ENCODE peak calls at places on chromosome 6, in eight cellular contexts. E is prostate gland, J is endodermal cell, L is sigmoid colon, R is cardiac fibroblast, C is cardiac muscle cell, N is GM13977, W is kidney epithelial cell. K is an unnamed sample.
A peak's percentile ranks its signal among the peaks of the same experiment; 100 is the strongest.

GRCh38 chr6:32825966-32826365 is 9.2 kb upstream of the HLA-DOB start:
- DNase-seq in E (no peak), J (no peak), L (no peak), R (peak; percentile 80), C (peak; percentile 22), N (no peak), W (no peak), K (no peak)

GRCh38 chr6:10316327-10316726 is 98.5 kb downstream of the TFAP2A start:
- DNase-seq in E (peak; percentile 54), J (no peak), L (peak; percentile 70), R (peak; percentile 15), C (no peak), N (no peak), W (no peak), K (no peak)

GRCh38 chr6:163731215-163732013 is 316.9 kb downstream of the QKI start:
- DNase-seq in E (no peak), J (no peak), L (peak; percentile 38), R (no peak), C (no peak), N (no peak), W (no peak), K (no peak)

GRCh38 chr6:55023231-55023630 is 151.1 kb upstream of the HCRTR2 start:
- DNase-seq in E (no peak), J (no peak), L (no peak), R (no peak), C (no peak), N (no peak), W (no peak), K (no peak)

GRCh38 chr6:12592634-12593033 is 123.9 kb upstream of the PHACTR1 start:
- DNase-seq in E (no peak), J (peak; percentile 72), L (no peak), R (no peak), C (no peak), N (no peak), W (peak; percentile 80), K (no peak)

GRCh38 chr6:45076217-45076616 is 251.9 kb upstream of the RUNX2 start:
- DNase-seq in E (no peak), J (no peak), L (no peak), R (no peak), C (no peak), N (no peak), W (peak; percentile 9), K (no peak)

GRCh38 chr6:3918474-3918873 is 69.3 kb downstream of the FAM50B start:
- DNase-seq in E (no peak), J (no peak), L (no peak), R (no peak), C (no peak), N (no peak), W (no peak), K (no peak)

GRCh38 chr6:30748301-30748769 is 4.0 kb upstream of the IER3 start:
- DNase-seq in E (peak; percentile 49), J (no peak), L (no peak), R (no peak), C (no peak), N (no peak), W (no peak), K (no peak)

GRCh38 chr6:14728396-14729024 is 517.4 kb upstream of the JARID2 start:
- DNase-seq in E (no peak), J (peak; percentile 37), L (peak; percentile 85), R (peak; percentile 77), C (no peak), N (no peak), W (no peak), K (no peak)

GRCh38 chr6:146850238-146850896 is 251.6 kb downstream of the ADGB start:
- DNase-seq in E (no peak), J (no peak), L (no peak), R (peak; percentile 63), C (no peak), N (no peak), W (peak; percentile 62), K (peak; percentile 60)

GRCh38 chr6:111921108-111921507 is 47.9 kb upstream of the FYN start:
- DNase-seq in E (no peak), J (peak; percentile 52), L (no peak), R (no peak), C (no peak), N (no peak), W (no peak), K (no peak)

GRCh38 chr6:170147832-170148708 is 142.8 kb downstream of the DLL1 start:
- DNase-seq in E (no peak), J (peak; percentile 82), L (peak; percentile 56), R (no peak), C (no peak), N (no peak), W (no peak), K (peak; percentile 91)

GRCh38 chr6:15926256-15926655 is 202.6 kb upstream of the MYLIP start:
- DNase-seq in E (no peak), J (no peak), L (no peak), R (no peak), C (no peak), N (no peak), W (no peak), K (no peak)

GRCh38 chr6:144343736-144344428 is 58.7 kb downstream of the UTRN start:
- DNase-seq in E (no peak), J (no peak), L (no peak), R (no peak), C (no peak), N (peak; percentile 27), W (no peak), K (peak; percentile 57)

GRCh38 chr6:136963259-136963658 is 41.2 kb downstream of the SLC35D3 start:
- DNase-seq in E (no peak), J (no peak), L (no peak), R (no peak), C (peak; percentile 76), N (no peak), W (no peak), K (no peak)

GRCh38 chr6:43359831-43360230 is 9.6 kb downstream of the ZNF318 start:
- DNase-seq in E (no peak), J (no peak), L (no peak), R (no peak), C (no peak), N (no peak), W (no peak), K (no peak)

GRCh38 chr6:43359381-43359780 is 10.1 kb downstream of the ZNF318 start:
- DNase-seq in E (no peak), J (no peak), L (no peak), R (no peak), C (no peak), N (no peak), W (no peak), K (no peak)

GRCh38 chr6:43361269-43361668 is 8.2 kb downstream of the ZNF318 start:
- DNase-seq in E (no peak), J (no peak), L (no peak), R (no peak), C (no peak), N (no peak), W (no peak), K (no peak)

DNA sequence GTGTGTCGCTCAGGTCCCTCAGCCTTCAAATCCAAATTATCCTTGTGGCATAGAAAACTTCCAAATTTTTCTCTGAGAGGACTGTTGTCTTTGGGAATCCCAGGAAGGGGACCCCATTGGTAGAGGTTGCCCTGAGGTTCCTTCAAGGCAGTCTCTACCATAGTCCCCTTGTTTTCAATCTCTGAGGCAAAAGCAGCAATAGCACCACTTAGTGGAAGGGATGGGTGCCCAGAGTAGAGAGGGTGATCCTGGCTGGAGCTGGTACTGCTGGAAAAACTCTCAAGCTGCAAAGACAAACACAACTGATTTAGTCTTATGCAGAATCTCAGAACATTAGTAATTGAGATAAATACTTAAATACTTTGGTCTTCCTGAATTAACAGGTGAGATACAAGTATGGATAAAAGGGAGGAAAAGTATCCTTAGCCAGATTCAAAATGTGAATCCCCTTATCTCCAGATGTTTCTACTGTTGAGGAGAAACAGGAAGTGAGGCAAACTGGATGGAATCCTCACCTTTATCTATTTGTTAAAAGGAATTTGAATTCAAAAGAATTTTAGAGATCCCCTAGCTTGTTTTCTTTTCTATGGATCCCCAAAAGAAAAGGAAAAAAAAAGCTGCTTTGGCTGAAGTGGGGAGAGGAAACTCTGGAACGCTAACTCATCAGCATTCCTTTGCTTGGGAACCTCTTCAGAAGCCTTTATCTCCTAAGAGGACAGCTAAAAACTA is 13.4 kb downstream of the ZNF318 start:
- DNase-seq in E (no peak), J (peak; percentile 72), L (no peak), R (peak; percentile 46), C (peak; percentile 39), N (no peak), W (no peak), K (no peak)
- TF ChIP-seq CTCF in E (no peak), J (peak; percentile 81), L (no peak), R (peak; percentile 36), C (peak; percentile 42), N (peak; percentile 44), W (peak; percentile 14), K (no peak)

GRCh38 chr6:21586300-21586699 is 7.3 kb upstream of the SOX4 start:
- DNase-seq in E (no peak), J (no peak), L (no peak), R (no peak), C (no peak), N (no peak), W (no peak), K (no peak)

GRCh38 chr6:21587925-21588811 is 5.4 kb upstream of the SOX4 start:
- DNase-seq in E (peak; percentile 61), J (peak; percentile 85), L (peak; percentile 75), R (peak; percentile 63), C (peak; percentile 68), N (peak; percentile 53), W (no peak), K (peak; percentile 50)

GRCh38 chr6:21586760-21587181 is 6.8 kb upstream of the SOX4 start:
- DNase-seq in E (peak; percentile 38), J (peak; percentile 79), L (no peak), R (no peak), C (no peak), N (no peak), W (no peak), K (peak; percentile 2)

GRCh38 chr6:21588812-21589811 is 4.4 kb upstream of the SOX4 start:
- DNase-seq in E (peak; percentile 85), J (peak; percentile 98), L (peak; percentile 91), R (peak; percentile 93), C (peak; percentile 93), N (peak; percentile 76), W (no peak), K (peak; percentile 87)

GRCh38 chr6:21587182-21587924 is 6.2 kb upstream of the SOX4 start:
- DNase-seq in E (peak; percentile 56), J (peak; percentile 91), L (peak; percentile 72), R (peak; percentile 82), C (peak; percentile 77), N (peak; percentile 49), W (no peak), K (peak; percentile 46)
- TF ChIP-seq CTCF in E (no peak), J (peak; percentile 44), L (no peak), R (peak; percentile 36), C (peak; percentile 31), N (no peak), W (peak; percentile 4), K (peak; percentile 33)

DNA sequence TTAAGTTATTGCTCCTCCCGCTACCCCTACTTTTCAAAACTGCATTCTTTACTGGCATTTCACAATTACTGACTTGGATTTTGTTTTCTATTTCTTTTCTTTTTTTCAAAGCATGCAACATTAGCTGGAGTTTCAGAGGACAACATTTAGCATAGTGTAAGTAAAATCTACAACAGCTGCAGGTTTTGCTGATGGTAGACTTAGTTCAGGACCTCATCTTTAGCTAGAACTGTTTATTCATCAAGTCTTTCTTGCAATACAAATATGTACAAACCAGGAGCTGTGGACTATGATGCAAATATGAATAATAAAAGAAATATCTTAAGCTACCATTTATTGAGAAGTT is 728 bp upstream of the CEP162 start:
- DNase-seq in E (no peak), J (no peak), L (no peak), R (no peak), C (no peak), N (no peak), W (no peak), K (no peak)
- TF ChIP-seq CTCF in E (no peak), J (peak; percentile 12), L (no peak), R (no peak), C (no peak), N (no peak), W (no peak), K (no peak)

GRCh38 chr6:85372188-85372914 is 77.5 kb upstream of the NT5E start:
- DNase-seq in E (no peak), J (no peak), L (no peak), R (peak; percentile 32), C (no peak), N (no peak), W (no peak), K (peak; percentile 7)
- TF ChIP-seq CTCF in E (no peak), J (no peak), L (no peak), R (peak; percentile 13), C (peak; percentile 19), N (no peak), W (no peak), K (no peak)

K was measured in activated CD8-positive, alpha-beta T cell treated with anti-CD3 and anti-CD28 coated beads for 36 hours.